ENCODE peak calls at places on chromosomes 7 and 10, in six cellular contexts. L is HCT116, T is GM12878, N is K562, W is endothelial cell of umbilical vein, X is HepG2. R is an unnamed sample.
A peak's percentile ranks its signal among the peaks of the same experiment; 100 is the strongest.

GRCh38 chr7:43791665-43792064 is 33.2 kb downstream of the BLVRA start:
- DNase-seq in L (no peak), T (no peak), N (no peak), W (no peak), X (no peak), R (no peak)

GRCh38 chr7:45033261-45033930 is 33.4 kb downstream of the CCM2 start:
- DNase-seq in L (no peak), T (no peak), N (no peak), W (no peak), X (no peak), R (no peak)

GRCh38 chr10:95864906-95865813 is 42.6 kb upstream of the CC2D2B start:
- DNase-seq in L (peak; percentile 48), T (peak; percentile 42), N (peak; percentile 37), W (peak; percentile 69), X (peak; percentile 76), R (no peak)

GRCh38 chr7:1103009-1103788 is 15.3 kb downstream of the GPER1 start:
- DNase-seq in L (no peak), T (peak; percentile 73), N (no peak), W (no peak), X (peak; percentile 41), R (no peak)

GRCh38 chr10:131810036-131810804 is 90.6 kb upstream of the PPP2R2D start:
- DNase-seq in L (no peak), T (no peak), N (no peak), W (no peak), X (no peak), R (no peak)

GRCh38 chr7:28432105-28432504 is 19.8 kb downstream of the CREB5 start:
- DNase-seq in L (no peak), T (no peak), N (no peak), W (no peak), X (no peak), R (no peak)

GRCh38 chr10:66654861-66655260 is 271.0 kb upstream of the LRRTM3 start:
- DNase-seq in L (no peak), T (no peak), N (no peak), W (no peak), X (no peak), R (no peak)

GRCh38 chr7:129434846-129435318 is 650 bp downstream of the STRIP2 start:
- DNase-seq in L (no peak), T (no peak), N (peak; percentile 65), W (peak; percentile 44), X (peak; percentile 2), R (no peak)

GRCh38 chr7:51228386-51228958 is 88.1 kb downstream of the COBL start:
- DNase-seq in L (no peak), T (no peak), N (no peak), W (no peak), X (no peak), R (no peak)

GRCh38 chr10:69492091-69492745 is 41.0 kb downstream of the TSPAN15 start:
- DNase-seq in L (no peak), T (no peak), N (no peak), W (no peak), X (no peak), R (no peak)

GRCh38 chr7:2732388-2732787 is 44.4 kb downstream of the AMZ1 start:
- DNase-seq in L (no peak), T (no peak), N (no peak), W (no peak), X (no peak), R (no peak)

GRCh38 chr7:50920031-50920635 is 137.4 kb upstream of the GRB10 start:
- DNase-seq in L (no peak), T (no peak), N (no peak), W (no peak), X (no peak), R (no peak)

GRCh38 chr10:44776181-44776580 is 135.0 kb upstream of the TMEM72 start:
- DNase-seq in L (no peak), T (no peak), N (no peak), W (no peak), X (no peak), R (no peak)

GRCh38 chr7:124915242-124915641 is 14.4 kb downstream of the POT1 start:
- DNase-seq in L (no peak), T (no peak), N (no peak), W (no peak), X (no peak), R (no peak)

GRCh38 chr10:133388265-133388972 is 5.5 kb upstream of the MTG1 start:
- DNase-seq in L (no peak), T (peak; percentile 60), N (peak; percentile 17), W (no peak), X (peak; percentile 21), R (no peak)

GRCh38 chr10:60914676-60915075 is 29.3 kb downstream of the RHOBTB1 start:
- DNase-seq in L (no peak), T (no peak), N (no peak), W (peak; percentile 39), X (no peak), R (no peak)

GRCh38 chr10:6098156-6098555 is 9.3 kb downstream of the RBM17 start:
- DNase-seq in L (no peak), T (no peak), N (no peak), W (no peak), X (no peak), R (no peak)

GRCh38 chr10:108336836-108337235 is 1172.3 kb upstream of the SORCS1 start:
- DNase-seq in L (no peak), T (no peak), N (no peak), W (no peak), X (no peak), R (no peak)

GRCh38 chr7:143395187-143396149 is 13.2 kb downstream of the EPHA1 start:
- DNase-seq in L (no peak), T (no peak), N (peak; percentile 64), W (peak; percentile 49), X (peak; percentile 85), R (no peak)

GRCh38 chr7:134792968-134793367 is 13.5 kb downstream of the CALD1 start:
- DNase-seq in L (no peak), T (no peak), N (no peak), W (no peak), X (no peak), R (no peak)

GRCh38 chr10:20299037-20299557 is 482.9 kb downstream of the PLXDC2 start:
- DNase-seq in L (no peak), T (no peak), N (no peak), W (no peak), X (no peak), R (peak; percentile 28)

GRCh38 chr7:820341-820740 is 11.9 kb upstream of the SUN1 start:
- DNase-seq in L (no peak), T (no peak), N (no peak), W (no peak), X (no peak), R (no peak)

GRCh38 chr10:116464257-116464656 is 36.6 kb downstream of the PNLIPRP3 start:
- DNase-seq in L (no peak), T (no peak), N (no peak), W (no peak), X (no peak), R (no peak)

GRCh38 chr7:27923308-27923980 is 183.5 kb downstream of the TAX1BP1 start:
- DNase-seq in L (no peak), T (no peak), N (no peak), W (no peak), X (no peak), R (no peak)

GRCh38 chr10:117967149-117967548 is 79.6 kb downstream of the RAB11FIP2 start:
- DNase-seq in L (no peak), T (no peak), N (no peak), W (no peak), X (no peak), R (no peak)

GRCh38 chr10:76315240-76315639 is 883.8 kb downstream of the LRMDA start:
- DNase-seq in L (no peak), T (no peak), N (no peak), W (no peak), X (no peak), R (no peak)

GRCh38 chr7:102988088-102988487 is 75.3 kb downstream of the LRRC17 start:
- DNase-seq in L (no peak), T (no peak), N (peak; percentile 38), W (no peak), X (no peak), R (no peak)

DNA sequence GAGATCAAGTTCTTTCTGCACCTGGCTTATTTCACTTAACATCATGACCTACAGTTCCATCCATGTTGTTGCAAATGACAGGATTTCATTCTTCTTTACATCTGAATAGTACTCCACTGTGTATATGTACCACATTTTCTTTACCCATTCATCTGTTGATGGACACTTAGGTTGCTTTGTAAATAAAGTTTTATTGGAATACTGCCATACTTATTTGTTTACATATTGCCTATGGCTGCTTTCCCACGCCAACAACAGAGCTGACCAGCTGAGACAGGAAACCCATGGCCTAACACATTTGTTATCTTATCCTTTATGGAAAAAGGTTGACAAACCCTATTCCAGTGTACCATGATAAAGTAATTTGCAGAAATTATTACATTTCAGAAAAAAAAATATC is 153.7 kb downstream of the GLI3 start:
- DNase-seq in L (no peak), T (no peak), N (no peak), W (peak; percentile 46), X (no peak), R (no peak)
- H3K27ac ChIP-seq in L (no peak overlapping the region), T (no peak overlapping the region), N (no peak overlapping the region), W (no peak overlapping the region), X (no peak overlapping the region), R (no peak overlapping the region)

GRCh38 chr7:151438864-151439601 is 908 bp downstream of the CRYGN start:
- DNase-seq in L (no peak), T (no peak), N (no peak), W (no peak), X (no peak), R (no peak)
- TF ChIP-seq POLR2AphosphoS5 in L (no peak), T (no peak), N (no peak), W (no peak), X (no peak), R (no peak)

DNA sequence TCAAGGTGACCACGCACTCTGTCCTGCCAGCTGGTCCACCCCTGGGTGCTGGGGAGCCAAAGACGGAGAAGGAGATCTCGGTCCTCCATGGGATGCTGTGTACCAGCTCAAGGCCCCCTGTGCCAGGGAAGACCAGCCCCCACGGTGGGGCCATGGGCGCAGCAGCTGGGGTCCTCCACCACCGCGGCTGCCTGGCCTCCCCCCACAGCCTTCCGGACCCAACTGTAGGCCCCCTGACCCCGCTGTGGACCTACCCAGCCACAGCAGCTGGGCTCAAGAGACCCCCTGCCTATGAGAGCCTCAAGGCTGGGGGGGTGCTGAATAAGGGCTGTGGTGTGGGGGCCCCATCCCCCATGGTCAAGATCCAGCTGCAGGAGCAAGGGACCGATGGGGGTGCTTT is 5.4 kb downstream of the NYAP1 start:
- DNase-seq in L (no peak), T (no peak), N (no peak), W (no peak), X (no peak), R (no peak)
- H3K9ac ChIP-seq in L (no peak overlapping the region), T (no peak overlapping the region), N (no peak overlapping the region), W (no peak overlapping the region), X (no peak overlapping the region), R (no peak overlapping the region)

GRCh38 chr10:125103466-125104377 is 56.6 kb downstream of the CTBP2 start:
- DNase-seq in L (no peak), T (no peak), N (no peak), W (no peak), X (no peak), R (no peak)

GRCh38 chr10:125102216-125102615 is 58.1 kb downstream of the CTBP2 start:
- DNase-seq in L (no peak), T (no peak), N (no peak), W (no peak), X (peak; percentile 22), R (no peak)

GRCh38 chr10:125104559-125104958 is 55.8 kb downstream of the CTBP2 start:
- DNase-seq in L (no peak), T (no peak), N (no peak), W (no peak), X (no peak), R (no peak)

GRCh38 chr10:125101581-125101980 is 58.8 kb downstream of the CTBP2 start:
- DNase-seq in L (no peak), T (no peak), N (no peak), W (no peak), X (no peak), R (no peak)

GRCh38 chr10:125102821-125103220 is 57.5 kb downstream of the CTBP2 start:
- DNase-seq in L (no peak), T (no peak), N (no peak), W (no peak), X (no peak), R (no peak)
- H3K27ac ChIP-seq in L (no peak overlapping the region), T (no peak overlapping the region), N (no peak overlapping the region), W (no peak overlapping the region), X (no peak overlapping the region), R (no peak overlapping the region)

R was measured in SK-N-MC.